ENCODE peak calls at places on chromosomes 7 and 10, in seven cellular contexts. B, L, N, K, Z, M and F are unnamed samples.
A peak's percentile ranks its signal among the peaks of the same experiment; 100 is the strongest.

GRCh38 chr7:27122075-27122910 is 8.3 kb downstream of the HOXA4 start:
- DNase-seq in N (no peak), Z (peak; percentile 9), M (no peak), K (no peak), L (no peak), B (no peak), F (no peak)

GRCh38 chr7:49255061-49255460 is 330.7 kb downstream of the CDC14C start:
- DNase-seq in N (peak; percentile 6), L (no peak), Z (no peak), K (no peak), B (no peak), M (no peak), F (no peak)

GRCh38 chr10:5014936-5015335 is 11.3 kb upstream of the AKR1C2 start:
- DNase-seq in B (peak; percentile 19), N (no peak), K (no peak), L (no peak), M (no peak), Z (no peak), F (no peak)

GRCh38 chr7:25849361-25850184 is 302.4 kb upstream of the NFE2L3 start:
- DNase-seq in L (no peak), N (peak; percentile 92), Z (no peak), K (no peak), M (no peak), B (peak; percentile 73), F (peak; percentile 90)

GRCh38 chr7:152015600-152015999 is 9.9 kb upstream of the GALNT11 start:
- DNase-seq in N (no peak), M (no peak), L (no peak), K (no peak), Z (no peak), B (no peak), F (no peak)

GRCh38 chr10:59688921-59689351 is 20.7 kb downstream of the SLC16A9 start:
- DNase-seq in L (no peak), M (no peak), Z (no peak), N (no peak), B (no peak), K (no peak), F (no peak)

GRCh38 chr10:72818076-72818475 is 75.5 kb upstream of the OIT3 start:
- DNase-seq in B (no peak), Z (no peak), M (no peak), L (no peak), N (no peak), K (no peak), F (no peak)

GRCh38 chr10:31659665-31660064 is 269.0 kb downstream of the ARHGAP12 start:
- DNase-seq in K (no peak), Z (no peak), M (no peak), L (no peak), N (no peak), B (no peak), F (no peak)

GRCh38 chr10:98694014-98694413 is 247.3 kb upstream of the HPS1 start:
- DNase-seq in Z (no peak), B (peak; percentile 1), M (no peak), L (no peak), K (no peak), N (no peak), F (peak; percentile 50)

GRCh38 chr10:33570495-33570894 is 236.0 kb upstream of the NRP1 start:
- DNase-seq in K (no peak), B (no peak), N (no peak), L (no peak), Z (no peak), M (no peak), F (no peak)

GRCh38 chr10:3102721-3103410 is 35.5 kb downstream of the PFKP start:
- DNase-seq in B (peak; percentile 33), L (no peak), K (no peak), Z (no peak), N (peak; percentile 73), M (no peak), F (no peak)

GRCh38 chr10:38008006-38008405 is 2.5 kb upstream of the ZNF33A start:
- DNase-seq in L (no peak), B (no peak), M (no peak), Z (no peak), K (no peak), N (no peak), F (no peak)

GRCh38 chr10:8326702-8327423 is 272.4 kb downstream of the GATA3 start:
- DNase-seq in L (no peak), Z (no peak), K (no peak), M (no peak), N (no peak), B (no peak), F (no peak)

GRCh38 chr10:110408203-110408871 is 89.4 kb upstream of the DUSP5 start:
- DNase-seq in N (no peak), Z (no peak), M (no peak), K (no peak), B (no peak), L (no peak), F (peak; percentile 78)

GRCh38 chr7:88020953-88021650 is 87.1 kb downstream of the ADAM22 start:
- DNase-seq in M (no peak), K (no peak), N (peak; percentile 20), L (no peak), B (no peak), Z (no peak), F (peak; percentile 50)

GRCh38 chr10:124339951-124340760 is 78.6 kb downstream of the OAT start:
- DNase-seq in K (no peak), L (no peak), M (no peak), B (peak; percentile 91), Z (no peak), N (peak; percentile 88), F (peak; percentile 98)

GRCh38 chr10:28839600-28840007 is 162.3 kb downstream of the BAMBI start:
- DNase-seq in N (peak; percentile 19), M (no peak), K (no peak), L (no peak), Z (no peak), B (no peak), F (no peak)

GRCh38 chr7:50499092-50499491 is 48.9 kb upstream of the FIGNL1 start:
- DNase-seq in N (no peak), Z (no peak), L (peak; percentile 75), M (no peak), K (no peak), B (no peak), F (no peak)

GRCh38 chr10:78436706-78437406 is 403.2 kb downstream of the RPS24 start:
- DNase-seq in M (no peak), N (no peak), B (no peak), K (no peak), Z (no peak), L (no peak), F (no peak)

GRCh38 chr7:23971031-23971430 is 261.0 kb downstream of the STK31 start:
- DNase-seq in L (no peak), Z (no peak), M (no peak), B (peak; percentile 12), N (peak; percentile 3), K (no peak), F (peak; percentile 26)

GRCh38 chr7:32536585-32536984 is 41.3 kb downstream of the AVL9 start:
- DNase-seq in L (no peak), N (peak; percentile 84), K (no peak), M (no peak), Z (no peak), B (peak; percentile 55), F (peak; percentile 48)

GRCh38 chr7:134780166-134780853 is 876 bp downstream of the CALD1 start:
- DNase-seq in M (no peak), L (peak; percentile 45), Z (no peak), N (peak; percentile 49), K (no peak), B (no peak), F (peak; percentile 52)

GRCh38 chr10:79056361-79056735 is 12.4 kb upstream of the ZMIZ1 start:
- DNase-seq in N (no peak), B (no peak), M (peak; percentile 14), K (no peak), L (no peak), Z (no peak), F (no peak)

GRCh38 chr10:113735913-113736312 is 15.6 kb upstream of the PLEKHS1 start:
- DNase-seq in L (no peak), N (no peak), B (peak; percentile 3), K (no peak), Z (no peak), M (no peak), F (no peak)

GRCh38 chr7:28686418-28686800 is 271.7 kb downstream of the TRIL start:
- DNase-seq in M (no peak), K (no peak), L (no peak), B (peak; percentile 11), Z (peak; percentile 29), N (peak; percentile 84), F (peak; percentile 57)

GRCh38 chr10:30988831-30989458 is 42.7 kb downstream of the ZNF438 start:
- DNase-seq in B (no peak), Z (no peak), K (no peak), L (no peak), N (no peak), M (no peak), F (no peak)

GRCh38 chr7:24912424-24912823 is 67.6 kb downstream of the OSBPL3 start:
- DNase-seq in K (no peak), B (no peak), Z (no peak), N (no peak), M (no peak), L (no peak), F (no peak)

GRCh38 chr7:134712196-134712595 is 65.5 kb downstream of the BPGM start:
- DNase-seq in M (no peak), Z (no peak), B (peak; percentile 48), N (no peak), L (no peak), K (no peak), F (no peak)

GRCh38 chr7:12801107-12801506 is 113.7 kb downstream of the ARL4A start:
- DNase-seq in L (no peak), K (no peak), Z (no peak), N (no peak), M (no peak), B (no peak), F (no peak)

GRCh38 chr7:19899517-19899916 is 126.1 kb upstream of the TMEM196 start:
- DNase-seq in M (no peak), K (no peak), L (no peak), N (peak; percentile 35), B (peak; percentile 68), Z (no peak), F (peak; percentile 34)